ENCODE peak calls at places on chromosomes 16 and 17, in six cellular contexts. Z, P, K, A, J and L are unnamed samples.

GRCh38 chr17:80395402-80396151 is 19.4 kb upstream of the ENDOV start:
- DNase-seq in A (no peak), J (no peak), P (no peak), K (no peak), Z (no peak), L (no peak)

GRCh38 chr16:71389330-71389729 is 30.8 kb downstream of the CALB2 start:
- DNase-seq in P (no peak), K (no peak), Z (no peak), A (no peak), J (no peak), L (no peak)

GRCh38 chr17:57677301-57677700 is 67.8 kb downstream of the CCDC182 start:
- DNase-seq in P (no peak), K (no peak), A (no peak), J (peak), Z (no peak), L (no peak)

GRCh38 chr17:45311762-45312476 is 4.9 kb downstream of the MAP3K14 start:
- DNase-seq in J (peak), P (peak), A (no peak), Z (peak), K (no peak), L (no peak)

GRCh38 chr17:64209983-64210382 is 53.1 kb downstream of the TEX2 start:
- DNase-seq in P (no peak), J (no peak), A (no peak), Z (no peak), K (no peak), L (no peak)

GRCh38 chr17:6244253-6244652 is 174.1 kb downstream of the WSCD1 start:
- DNase-seq in Z (no peak), J (no peak), A (no peak), P (no peak), K (no peak), L (no peak)

GRCh38 chr16:17951273-17951845 is 385.2 kb downstream of the NPIPA8 start:
- DNase-seq in P (no peak), K (no peak), J (no peak), Z (no peak), A (no peak), L (no peak)

GRCh38 chr17:58605986-58606385 is 85.9 kb downstream of the TEX14 start:
- DNase-seq in P (no peak), Z (no peak), K (no peak), A (no peak), J (no peak), L (no peak)

GRCh38 chr16:74724820-74725549 is 24.3 kb upstream of the MLKL start:
- DNase-seq in P (peak), K (peak), Z (no peak), A (peak), J (no peak), L (no peak)

GRCh38 chr17:45338023-45338781 is 21.4 kb upstream of the MAP3K14 start:
- DNase-seq in A (no peak), K (no peak), P (no peak), J (peak), Z (no peak), L (no peak)

GRCh38 chr17:82858376-82859126 is 18.7 kb upstream of the ZNF750 start:
- DNase-seq in K (no peak), J (no peak), P (no peak), Z (no peak), A (no peak), L (no peak)

GRCh38 chr16:24950275-24950674 is 64.9 kb downstream of the ARHGAP17 start:
- DNase-seq in P (no peak), J (no peak), A (no peak), K (no peak), Z (no peak), L (no peak)

GRCh38 chr17:1153795-1154546 is 25.8 kb downstream of the ABR start:
- DNase-seq in A (peak), P (peak), K (peak), Z (peak), J (no peak), L (no peak)

GRCh38 chr16:56743840-56744239 is 13.9 kb downstream of the NUP93 start:
- DNase-seq in K (no peak), Z (no peak), A (no peak), J (no peak), P (no peak), L (no peak)

GRCh38 chr17:42809250-42809649 is 10.6 kb downstream of the CNTD1 start:
- DNase-seq in A (peak), Z (peak), P (no peak), K (peak), J (no peak), L (no peak)

GRCh38 chr17:14321980-14322776 is 21.3 kb downstream of the HS3ST3B1 start:
- DNase-seq in J (no peak), A (no peak), K (no peak), Z (no peak), P (no peak), L (no peak)

GRCh38 chr16:72532896-72533295 is 360.9 kb upstream of the PMFBP1 start:
- DNase-seq in P (no peak), Z (no peak), A (no peak), K (no peak), J (no peak), L (no peak)

GRCh38 chr17:65892912-65893377 is 299.0 kb downstream of the CEP112 start:
- DNase-seq in J (no peak), P (no peak), A (no peak), Z (no peak), K (no peak), L (no peak)